ENCODE peak calls at places on chromosomes 13 and 19, in nine cellular contexts. B, W, H, Q, X, O, M, F and E are unnamed samples.

GRCh38 chr19:42081584-42082258 is 5.8 kb downstream of the ZNF574 start:
- DNase-seq in F (no peak), H (no peak), X (no peak), W (no peak), B (no peak), Q (no peak), M (no peak), O (no peak), E (no peak)

GRCh38 chr19:2149980-2150793 is 1.2 kb downstream of the AP3D1 start:
- DNase-seq in F (no peak), B (no peak), W (no peak), Q (peak), M (peak), H (no peak), O (no peak), X (no peak), E (no peak)

GRCh38 chr19:32824136-32824835 is 45.3 kb downstream of the SLC7A9 start:
- DNase-seq in Q (peak), W (no peak), M (no peak), O (no peak), H (no peak), B (no peak), X (no peak), F (no peak), E (no peak)

GRCh38 chr13:69124996-69125395 is 982.6 kb upstream of the ATXN8OS start:
- DNase-seq in O (no peak), M (no peak), F (no peak), B (no peak), H (no peak), Q (no peak), W (no peak), X (no peak), E (no peak)

GRCh38 chr13:35283856-35284255 is 192.6 kb downstream of the MAB21L1 start:
- DNase-seq in Q (no peak), H (no peak), M (peak), F (no peak), W (peak), O (no peak), B (no peak), X (no peak), E (no peak)

GRCh38 chr19:45150731-45151725 is 9.8 kb downstream of the NKPD1 start:
- DNase-seq in F (no peak), Q (no peak), H (no peak), M (no peak), X (no peak), B (no peak), W (no peak), O (no peak), E (no peak)

GRCh38 chr13:113639661-113640262 is 18.2 kb downstream of the ATP4B start:
- DNase-seq in O (no peak), X (no peak), W (no peak), F (no peak), M (peak), H (no peak), B (no peak), Q (no peak), E (no peak)

GRCh38 chr13:81247711-81248110 is 906.8 kb upstream of the SPRY2 start:
- DNase-seq in M (no peak), F (no peak), W (no peak), X (no peak), Q (no peak), H (no peak), O (no peak), B (no peak), E (no peak)

GRCh38 chr19:33177417-33177976 is 16.6 kb upstream of the LRP3 start:
- DNase-seq in M (no peak), B (no peak), W (no peak), X (peak), F (no peak), O (no peak), H (peak), Q (no peak), E (peak)

GRCh38 chr19:32580353-32580900 is 563 bp upstream of the PDCD5 start:
- DNase-seq in M (no peak), W (no peak), B (no peak), H (no peak), Q (no peak), O (no peak), F (no peak), X (no peak), E (no peak)

GRCh38 chr19:13154241-13154778 is 4.1 kb downstream of the IER2 start:
- DNase-seq in Q (peak), M (peak), X (peak), O (no peak), B (no peak), F (no peak), W (peak), H (no peak), E (peak)

GRCh38 chr19:31214086-31214485 is 135.2 kb downstream of the TSHZ3 start:
- DNase-seq in B (no peak), M (peak), X (peak), W (no peak), O (no peak), H (peak), Q (no peak), F (no peak), E (peak)

GRCh38 chr13:46593403-46593802 is 40.4 kb downstream of the LRCH1 start:
- DNase-seq in H (no peak), M (no peak), O (no peak), Q (no peak), F (no peak), X (peak), B (no peak), W (no peak), E (peak)

GRCh38 chr13:59677966-59678814 is 485.5 kb downstream of the DIAPH3 start:
- DNase-seq in X (no peak), W (no peak), B (no peak), Q (peak), M (no peak), H (no peak), F (peak), O (peak), E (no peak)

GRCh38 chr13:76086729-76087128 is 450.6 kb downstream of the LMO7 start:
- DNase-seq in H (no peak), O (no peak), F (no peak), W (no peak), B (no peak), M (no peak), Q (no peak), X (no peak), E (no peak)

GRCh38 chr13:42875448-42876269 is 94.3 kb downstream of the FAM216B start:
- DNase-seq in B (no peak), W (no peak), M (no peak), H (no peak), X (no peak), Q (peak), O (no peak), F (peak), E (no peak)

GRCh38 chr19:31546561-31546960 is 197.3 kb upstream of the TSHZ3 start:
- DNase-seq in Q (no peak), O (no peak), X (no peak), H (no peak), F (no peak), B (no peak), W (no peak), M (no peak), E (no peak)

GRCh38 chr19:12828494-12828893 is 5.9 kb downstream of the RTBDN start:
- DNase-seq in O (no peak), H (no peak), B (no peak), X (no peak), M (peak), W (peak), Q (peak), F (no peak), E (no peak)

GRCh38 chr13:39913928-39914327 is 258.5 kb downstream of the COG6 start:
- DNase-seq in F (no peak), B (no peak), Q (no peak), O (no peak), W (no peak), H (no peak), M (no peak), X (no peak), E (no peak)

GRCh38 chr13:32857077-32857476 is 159.1 kb upstream of the KL start:
- DNase-seq in B (no peak), Q (no peak), O (no peak), F (no peak), M (no peak), H (no peak), W (no peak), X (no peak), E (no peak)

GRCh38 chr13:47826481-47826880 is 174.6 kb downstream of the SUCLA2 start:
- DNase-seq in Q (no peak), W (no peak), O (no peak), B (no peak), H (no peak), F (no peak), M (no peak), X (no peak), E (no peak)

GRCh38 chr13:35474551-35474950 is 1.9 kb downstream of the MAB21L1 start:
- DNase-seq in Q (peak), B (no peak), W (no peak), O (no peak), X (no peak), M (no peak), H (no peak), F (no peak), E (no peak)

GRCh38 chr19:51830263-51830662 is 35.3 kb downstream of the FPR3 start:
- DNase-seq in H (no peak), Q (no peak), B (no peak), M (no peak), F (no peak), X (no peak), W (no peak), O (no peak), E (no peak)

GRCh38 chr13:33352520-33352919 is 67.0 kb upstream of the STARD13 start:
- DNase-seq in O (no peak), W (no peak), Q (no peak), X (no peak), F (no peak), H (no peak), B (no peak), M (no peak), E (no peak)

GRCh38 chr13:25881136-25881926 is 170.5 kb downstream of the SHISA2 start:
- DNase-seq in X (no peak), F (no peak), H (no peak), W (no peak), B (no peak), Q (no peak), O (no peak), M (no peak), E (no peak)

GRCh38 chr19:38786572-38787265 is 2.3 kb upstream of the LGALS7B start:
- DNase-seq in W (no peak), F (no peak), X (no peak), O (no peak), Q (no peak), B (no peak), H (no peak), M (no peak), E (no peak)

GRCh38 chr13:83325454-83325853 is 556.8 kb downstream of the SLITRK1 start:
- DNase-seq in F (no peak), X (no peak), O (no peak), B (no peak), W (no peak), H (no peak), Q (no peak), M (no peak), E (no peak)

GRCh38 chr19:1540353-1540925 is 16.6 kb downstream of the PLK5 start:
- DNase-seq in X (no peak), F (no peak), Q (no peak), M (no peak), W (no peak), B (no peak), O (no peak), H (no peak), E (no peak)

GRCh38 chr19:52599241-52599640 is 29.2 kb downstream of the ZNF701 start:
- DNase-seq in H (no peak), W (no peak), Q (no peak), X (no peak), O (no peak), B (no peak), M (no peak), F (no peak), E (no peak)

GRCh38 chr19:57302727-57303401 is 17.4 kb upstream of the ZNF543 start:
- DNase-seq in H (no peak), O (no peak), M (no peak), F (no peak), X (no peak), W (no peak), B (no peak), Q (no peak), E (no peak)

GRCh38 chr19:40284501-40285352 is at the start of gene AKT2:
- DNase-seq in O (peak), F (no peak), M (no peak), X (peak), W (no peak), B (no peak), H (peak), Q (peak), E (peak)